ENCODE peak calls at places on chromosomes 6 and 20, in eight cellular contexts. L, Q, D, V, I, B, A and C are unnamed samples.

GRCh38 chr20:3670511-3670910 is 7.3 kb upstream of the GFRA4 start:
- DNase-seq in A (no peak), I (no peak), D (peak; percentile 77), Q (no peak), B (no peak), V (no peak), L (no peak), C (no peak)

GRCh38 chr20:45253260-45253659 is 1.1 kb downstream of the SLPI start:
- DNase-seq in L (no peak), Q (no peak), V (no peak), A (no peak), I (no peak), D (no peak), B (no peak), C (no peak)

GRCh38 chr20:53157443-53158408 is 185.6 kb downstream of the TSHZ2 start:
- DNase-seq in D (peak; percentile 12), L (peak; percentile 83), B (peak; percentile 25), I (no peak), Q (peak; percentile 50), V (peak; percentile 43), A (no peak), C (no peak)

GRCh38 chr6:148830614-148831013 is 83.8 kb downstream of the UST start:
- DNase-seq in B (no peak), A (no peak), L (no peak), V (peak; percentile 44), I (no peak), Q (no peak), D (peak; percentile 53), C (no peak)

GRCh38 chr6:149194815-149195558 is 122.5 kb upstream of the TAB2 start:
- DNase-seq in Q (no peak), I (no peak), V (no peak), D (no peak), A (no peak), L (no peak), B (no peak), C (no peak)

GRCh38 chr6:43445576-43445975 is 9.8 kb downstream of the DLK2 start:
- DNase-seq in Q (no peak), I (no peak), L (no peak), B (no peak), V (no peak), D (no peak), A (no peak), C (no peak)

GRCh38 chr20:2874456-2874855 is 1.2 kb downstream of the PTPRA start:
- DNase-seq in V (peak; percentile 8), A (no peak), B (no peak), I (no peak), D (peak; percentile 44), Q (no peak), L (no peak), C (no peak)

GRCh38 chr6:14159090-14159489 is 41.5 kb downstream of the CD83 start:
- DNase-seq in Q (no peak), V (no peak), I (no peak), D (no peak), A (no peak), L (no peak), B (no peak), C (no peak)

GRCh38 chr6:43246301-43247114 is 3.2 kb downstream of the TTBK1 start:
- DNase-seq in L (peak; percentile 60), I (peak; percentile 76), Q (peak; percentile 5), A (peak; percentile 47), B (peak; percentile 48), D (no peak), V (no peak), C (peak; percentile 56)

GRCh38 chr6:36947570-36948351 is 6.8 kb upstream of the PI16 start:
- DNase-seq in Q (no peak), D (no peak), B (peak; percentile 46), A (no peak), L (no peak), I (no peak), V (no peak), C (no peak)

GRCh38 chr20:3412600-3413392 is 5.3 kb upstream of the DNAAF9 start:
- DNase-seq in D (no peak), L (no peak), Q (no peak), V (no peak), A (no peak), B (no peak), I (no peak), C (no peak)

DNA sequence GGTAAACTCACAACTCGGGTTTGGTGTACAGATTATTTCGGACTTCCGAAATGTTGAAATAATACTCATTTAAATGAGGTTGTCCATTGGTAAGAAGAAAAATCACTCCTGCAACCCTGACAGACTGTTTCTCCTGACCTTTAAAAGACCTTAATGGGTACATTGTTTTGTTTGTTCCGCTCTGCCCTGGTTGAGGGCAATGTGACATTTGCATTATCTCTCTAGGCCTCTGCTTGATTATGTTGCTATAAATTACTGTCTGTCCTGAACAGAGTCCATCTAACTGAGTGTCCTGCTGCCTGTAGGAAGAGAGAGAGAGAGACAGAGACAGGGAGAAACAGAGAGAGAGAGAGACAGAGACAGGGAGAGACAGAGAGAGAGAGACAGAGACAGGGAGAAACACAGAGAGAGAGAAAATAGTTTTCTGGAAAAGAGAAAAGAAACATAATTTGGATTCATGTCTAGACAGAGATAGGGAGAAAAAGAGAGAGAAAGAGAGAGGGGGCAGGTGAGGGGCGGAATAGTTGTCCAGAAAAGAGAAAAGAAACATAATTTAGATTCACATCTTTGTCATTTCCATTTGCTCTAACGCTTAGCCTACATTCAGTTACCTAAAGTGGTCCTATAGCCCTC is 83.2 kb downstream of the SHLD1 start:
- DNase-seq in D (no peak), L (no peak), I (no peak), B (no peak), A (no peak), V (no peak), Q (no peak), C (no peak)
- TF ChIP-seq CTCF in D (no peak), L (no peak), I (no peak), B (no peak), A (no peak), V (no peak), Q (no peak), C (no peak)

DNA sequence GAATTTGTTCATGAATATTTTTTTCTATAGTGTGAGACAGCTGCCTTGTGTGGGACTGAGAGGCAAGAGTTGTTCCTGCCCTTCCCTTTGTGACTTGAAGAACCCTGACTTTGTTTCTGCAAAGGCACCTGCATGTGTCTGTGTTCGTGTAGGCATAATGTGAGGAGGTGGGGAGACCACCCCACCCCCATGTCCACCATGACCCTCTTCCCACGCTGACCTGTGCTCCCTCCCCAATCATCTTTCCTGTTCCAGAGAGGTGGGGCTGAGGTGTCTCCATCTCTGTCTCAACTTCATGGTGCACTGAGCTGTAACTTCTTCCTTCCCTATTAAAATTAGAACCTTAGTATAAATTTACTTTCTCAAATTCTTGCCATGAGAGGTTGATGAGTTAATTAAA is 3.1 kb downstream of the HLA-A start:
- DNase-seq in L (no peak), Q (no peak), V (no peak), B (no peak), A (no peak), D (no peak), I (no peak), C (no peak)
- H3K4me3 ChIP-seq in L (no peak overlapping the region), Q (no peak overlapping the region), V (no peak overlapping the region), B (no peak overlapping the region), A (no peak overlapping the region), D (no peak overlapping the region), I (no peak overlapping the region), C (no peak overlapping the region)

GRCh38 chr6:27757307-27757706 is 154.9 kb downstream of the OR2B2 start:
- DNase-seq in L (peak; percentile 68), D (peak; percentile 12), V (no peak), A (no peak), B (no peak), Q (no peak), I (no peak), C (no peak)

GRCh38 chr6:27755768-27756167 is 156.4 kb downstream of the OR2B2 start:
- DNase-seq in I (no peak), D (no peak), L (no peak), B (no peak), V (no peak), A (no peak), Q (no peak), C (no peak)

GRCh38 chr6:27752038-27752885 is 159.9 kb downstream of the OR2B2 start:
- DNase-seq in B (no peak), Q (peak; percentile 85), I (peak; percentile 69), A (no peak), V (peak; percentile 88), D (peak; percentile 85), L (peak; percentile 67), C (peak; percentile 57)

GRCh38 chr6:27754408-27754782 is 157.8 kb downstream of the OR2B2 start:
- DNase-seq in L (no peak), I (no peak), D (no peak), Q (no peak), B (no peak), A (no peak), V (no peak), C (no peak)

DNA sequence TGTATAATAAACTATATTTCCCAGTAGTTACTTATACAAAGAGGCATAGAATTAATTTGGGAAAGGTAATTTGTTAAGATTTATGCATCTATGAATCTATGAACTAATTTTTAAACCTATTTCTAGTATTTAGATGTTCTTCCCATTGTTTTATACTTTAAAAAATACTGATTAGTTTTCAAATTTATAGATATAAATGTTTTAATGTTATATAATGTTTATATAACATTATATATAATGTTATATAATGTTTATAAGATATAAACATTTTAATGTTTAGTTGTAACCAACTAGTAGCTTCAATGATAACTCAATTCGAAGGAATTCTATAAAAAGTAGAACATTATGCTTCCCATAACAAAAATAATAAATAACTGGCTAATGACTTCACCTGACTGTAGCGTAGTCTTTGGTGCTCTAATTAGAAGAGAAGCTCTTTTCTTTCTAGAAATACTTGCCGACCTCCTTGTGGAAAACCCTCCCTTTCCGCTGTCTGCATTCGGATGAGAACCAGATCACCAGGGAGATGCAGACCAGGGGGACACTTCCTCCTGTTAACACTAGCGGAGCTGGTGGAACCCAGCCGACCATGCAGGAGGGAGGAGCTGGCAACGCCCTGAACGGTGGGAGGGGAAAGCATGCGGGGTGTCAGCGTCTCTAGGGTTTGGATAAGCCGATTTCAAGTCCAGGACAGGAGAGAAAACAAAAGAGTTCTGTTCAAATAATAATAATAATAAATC is 158.4 kb downstream of the OR2B2 start:
- DNase-seq in I (peak; percentile 71), V (peak; percentile 68), Q (peak; percentile 78), L (peak; percentile 68), A (no peak), B (no peak), D (peak; percentile 92), C (no peak)
- TF ChIP-seq CTCF in I (no peak), V (peak; percentile 37), Q (peak; percentile 23), L (no peak), A (peak; percentile 20), B (no peak), D (peak; percentile 9), C (peak; percentile 19)

DNA sequence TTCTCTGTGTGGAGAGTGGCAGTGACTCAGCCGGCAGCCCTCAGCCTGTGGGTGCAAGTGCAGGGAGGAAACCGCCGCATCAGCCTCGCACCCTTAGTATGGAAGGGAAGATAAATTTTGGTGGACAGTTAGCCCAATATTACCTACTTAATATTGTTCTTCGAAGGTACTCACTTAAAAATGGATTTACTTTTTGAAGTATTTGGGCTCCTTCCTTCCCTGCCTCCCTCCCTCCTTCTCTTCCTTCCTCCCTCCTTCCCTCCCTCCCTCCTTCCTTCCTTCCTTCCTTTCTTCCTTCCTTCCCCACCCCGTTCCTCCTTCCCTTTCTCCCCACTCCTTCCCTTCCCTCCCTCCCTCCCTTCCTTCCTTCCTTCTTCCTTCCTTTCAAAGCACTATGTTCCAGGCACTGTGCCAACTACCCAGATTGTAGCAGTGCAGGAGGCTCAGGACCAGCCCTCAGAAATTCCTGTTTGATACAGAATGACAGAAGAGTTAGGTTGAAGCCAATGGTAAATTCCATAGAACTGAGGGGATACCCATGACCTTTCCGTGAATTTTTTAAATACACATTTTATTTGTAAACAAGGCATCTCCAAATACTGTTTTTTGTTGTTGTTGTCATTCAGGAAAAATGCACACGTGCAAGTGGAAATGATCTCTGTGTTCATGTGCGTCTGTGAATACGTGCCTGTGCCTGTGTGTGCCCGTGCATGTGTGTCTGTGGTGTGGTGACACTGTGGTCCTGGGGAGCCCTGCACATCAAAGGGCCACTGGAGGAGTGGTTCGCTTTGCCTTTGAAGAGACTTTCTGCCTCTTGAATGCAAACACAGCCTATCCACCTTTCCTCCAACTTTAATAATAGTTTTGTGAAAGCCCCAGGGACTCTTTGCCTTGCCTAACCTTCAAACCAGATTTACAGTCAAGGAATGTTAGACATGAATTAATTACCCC is 141.7 kb downstream of the EDN3 start:
- DNase-seq in D (no peak), B (no peak), A (no peak), Q (no peak), V (no peak), L (no peak), I (no peak), C (no peak)
- H3K4me3 ChIP-seq in D (no peak overlapping the region), B (no peak overlapping the region), A (no peak overlapping the region), Q (no peak overlapping the region), V (no peak overlapping the region), L (no peak overlapping the region), I (no peak overlapping the region), C (no peak overlapping the region)